ENCODE peak calls at places on chromosomes 5 and 9, in five cellular contexts. W, D, Q, O and H are unnamed samples.

GRCh38 chr9:123651273-123651672 is 278.7 kb downstream of the DENND1A start:
- DNase-seq in W (no peak), D (no peak), Q (no peak), O (no peak), H (no peak)

GRCh38 chr5:139181835-139182452 is 16.2 kb downstream of the SIL1 start:
- DNase-seq in W (no peak), D (peak), Q (no peak), O (no peak), H (no peak)

GRCh38 chr5:74624501-74624900 is 16.0 kb downstream of the ENC1 start:
- DNase-seq in W (no peak), D (no peak), Q (no peak), O (no peak), H (no peak)

GRCh38 chr5:61582421-61582820 is 250.4 kb downstream of the ZSWIM6 start:
- DNase-seq in W (no peak), D (no peak), Q (no peak), O (no peak), H (no peak)

GRCh38 chr5:149228610-149229297 is 42.9 kb upstream of the AFAP1L1 start:
- DNase-seq in W (no peak), D (peak), Q (peak), O (no peak), H (no peak)

GRCh38 chr9:135239100-135239768 is 151.8 kb downstream of the OLFM1 start:
- DNase-seq in W (no peak), D (no peak), Q (no peak), O (no peak), H (no peak)

GRCh38 chr9:129211686-129212085 is 33.6 kb upstream of the IER5L start:
- DNase-seq in W (no peak), D (no peak), Q (no peak), O (no peak), H (no peak)

GRCh38 chr5:127229185-127229889 is 61.3 kb upstream of the MEGF10 start:
- DNase-seq in W (peak), D (peak), Q (peak), O (no peak), H (peak)

GRCh38 chr9:17600962-17601593 is 22.2 kb downstream of the SH3GL2 start:
- DNase-seq in W (no peak), D (peak), Q (no peak), O (no peak), H (no peak)

GRCh38 chr5:98638701-98639100 is 134.8 kb upstream of the RGMB start:
- DNase-seq in W (no peak), D (peak), Q (no peak), O (no peak), H (no peak)

GRCh38 chr5:134140530-134141201 is 26.2 kb downstream of the TCF7 start:
- DNase-seq in W (peak), D (peak), Q (peak), O (no peak), H (peak)

GRCh38 chr9:124854822-124855221 is 1.6 kb downstream of the WDR38 start:
- DNase-seq in W (no peak), D (no peak), Q (no peak), O (no peak), H (no peak)

GRCh38 chr5:67156976-67157583 is 39.5 kb downstream of the CD180 start:
- DNase-seq in W (peak), D (peak), Q (peak), O (no peak), H (peak)

GRCh38 chr5:159286420-159287035 is 23.4 kb downstream of the UBLCP1 start:
- DNase-seq in W (no peak), D (peak), Q (no peak), O (no peak), H (no peak)

GRCh38 chr5:78638423-78638822 is 10.1 kb downstream of the LHFPL2 start:
- DNase-seq in W (no peak), D (peak), Q (peak), O (no peak), H (no peak)

GRCh38 chr9:120384925-120385272 is 195.1 kb downstream of the CDK5RAP2 start:
- DNase-seq in W (no peak), D (no peak), Q (no peak), O (no peak), H (no peak)

GRCh38 chr9:79615038-79615437 is 43.3 kb downstream of the TLE4 start:
- DNase-seq in W (no peak), D (no peak), Q (no peak), O (no peak), H (no peak)

GRCh38 chr9:3498691-3499090 is 27.1 kb downstream of the RFX3 start:
- DNase-seq in W (no peak), D (peak), Q (no peak), O (no peak), H (no peak)

GRCh38 chr5:142978252-142978651 is 208.1 kb downstream of the ARHGAP26 start:
- DNase-seq in W (no peak), D (no peak), Q (no peak), O (no peak), H (no peak)

GRCh38 chr9:87675906-87676515 is 49.9 kb upstream of the CTSL start:
- DNase-seq in W (no peak), D (no peak), Q (no peak), O (no peak), H (no peak)

GRCh38 chr9:5361326-5362005 is 21.8 kb upstream of the RLN1 start:
- DNase-seq in W (no peak), D (no peak), Q (no peak), O (no peak), H (no peak)

GRCh38 chr9:137130176-137130755 is 8.7 kb upstream of the GRIN1 start:
- DNase-seq in W (no peak), D (no peak), Q (no peak), O (no peak), H (no peak)

GRCh38 chr9:19174127-19174921 is 47.0 kb upstream of the PLIN2 start:
- DNase-seq in W (peak), D (peak), Q (peak), O (no peak), H (peak)

GRCh38 chr5:67494186-67494842 is 297.7 kb upstream of the CD180 start:
- DNase-seq in W (no peak), D (no peak), Q (no peak), O (no peak), H (no peak)

GRCh38 chr9:105146677-105147076 is 97.8 kb upstream of the SLC44A1 start:
- DNase-seq in W (no peak), D (no peak), Q (no peak), O (no peak), H (no peak)

GRCh38 chr5:133356386-133357331 is 255.7 kb downstream of the FSTL4 start:
- DNase-seq in W (no peak), D (no peak), Q (no peak), O (no peak), H (no peak)

GRCh38 chr9:90433398-90433890 is 209.2 kb downstream of the DIRAS2 start:
- DNase-seq in W (no peak), D (peak), Q (peak), O (no peak), H (no peak)

GRCh38 chr5:73945505-73945904 is 319.5 kb downstream of the ARHGEF28 start:
- DNase-seq in W (no peak), D (no peak), Q (peak), O (no peak), H (no peak)

GRCh38 chr9:123568691-123569342 is 212.8 kb downstream of the CRB2 start:
- DNase-seq in W (no peak), D (peak), Q (no peak), O (no peak), H (no peak)

GRCh38 chr9:129343697-129344375 is 165.8 kb upstream of the IER5L start:
- DNase-seq in W (no peak), D (peak), Q (no peak), O (no peak), H (no peak)

GRCh38 chr5:143396353-143396940 is 7.0 kb downstream of the NR3C1 start:
- DNase-seq in W (no peak), D (no peak), Q (no peak), O (no peak), H (no peak)

GRCh38 chr9:77807295-77807694 is 159.2 kb upstream of the GNA14 start:
- DNase-seq in W (no peak), D (peak), Q (no peak), O (no peak), H (no peak)